ENCODE peak calls at places on chromosomes 12 and 14, in six cellular contexts. H, V, X, K, C and W are unnamed samples.

GRCh38 chr12:50188875-50189575 is 21.9 kb upstream of the CERS5 start:
- DNase-seq in H (no peak), V (no peak), X (peak; percentile 32), K (no peak), C (no peak), W (no peak)

GRCh38 chr14:33742166-33742565 is 208.7 kb downstream of the EGLN3 start:
- DNase-seq in H (no peak), V (no peak), X (no peak), K (no peak), C (no peak), W (no peak)

GRCh38 chr12:108289342-108290131 is 49.6 kb downstream of the CMKLR1 start:
- DNase-seq in H (peak; percentile 72), V (no peak), X (no peak), K (no peak), C (no peak), W (peak; percentile 83)

GRCh38 chr14:92225731-92226130 is 97.2 kb upstream of the SLC24A4 start:
- DNase-seq in H (no peak), V (no peak), X (no peak), K (no peak), C (no peak), W (no peak)

GRCh38 chr12:8554451-8555195 is 13.9 kb upstream of the CLEC4E start:
- DNase-seq in H (no peak), V (no peak), X (no peak), K (no peak), C (no peak), W (no peak)

GRCh38 chr12:9319044-9319841 is 111.0 kb upstream of the PZP start:
- DNase-seq in H (no peak), V (no peak), X (no peak), K (no peak), C (no peak), W (no peak)

GRCh38 chr12:108046135-108046534 is 83.0 kb upstream of the WSCD2 start:
- DNase-seq in H (no peak), V (no peak), X (no peak), K (no peak), C (no peak), W (no peak)

GRCh38 chr14:35949933-35950332 is 123.8 kb downstream of the BRMS1L start:
- DNase-seq in H (no peak), V (no peak), X (no peak), K (no peak), C (no peak), W (no peak)

GRCh38 chr14:57275023-57275664 is 6.4 kb downstream of the AP5M1 start:
- DNase-seq in H (no peak), V (no peak), X (no peak), K (no peak), C (no peak), W (no peak)

GRCh38 chr12:72081787-72082186 is 143.1 kb downstream of the TPH2 start:
- DNase-seq in H (no peak), V (no peak), X (no peak), K (no peak), C (no peak), W (no peak)

GRCh38 chr12:122917508-122918227 is 21.7 kb upstream of the VPS37B start:
- DNase-seq in H (peak; percentile 56), V (peak; percentile 58), X (peak; percentile 59), K (no peak), C (no peak), W (peak; percentile 19)

GRCh38 chr12:20004951-20005350 is 363.4 kb upstream of the PDE3A start:
- DNase-seq in H (no peak), V (no peak), X (no peak), K (no peak), C (no peak), W (no peak)

GRCh38 chr12:54572881-54573280 is 15.6 kb downstream of the PPP1R1A start:
- DNase-seq in H (no peak), V (no peak), X (no peak), K (no peak), C (no peak), W (no peak)

GRCh38 chr14:30525833-30526232 is 33.1 kb upstream of the G2E3 start:
- DNase-seq in H (no peak), V (no peak), X (no peak), K (no peak), C (no peak), W (no peak)

GRCh38 chr14:23130875-23131274 is 11.8 kb upstream of the CEBPE start:
- DNase-seq in H (no peak), V (no peak), X (no peak), K (no peak), C (no peak), W (no peak)
- TF ChIP-seq CTCF in H (no peak), V (no peak), X (no peak), K (no peak), C (no peak), W (no peak)

DNA sequence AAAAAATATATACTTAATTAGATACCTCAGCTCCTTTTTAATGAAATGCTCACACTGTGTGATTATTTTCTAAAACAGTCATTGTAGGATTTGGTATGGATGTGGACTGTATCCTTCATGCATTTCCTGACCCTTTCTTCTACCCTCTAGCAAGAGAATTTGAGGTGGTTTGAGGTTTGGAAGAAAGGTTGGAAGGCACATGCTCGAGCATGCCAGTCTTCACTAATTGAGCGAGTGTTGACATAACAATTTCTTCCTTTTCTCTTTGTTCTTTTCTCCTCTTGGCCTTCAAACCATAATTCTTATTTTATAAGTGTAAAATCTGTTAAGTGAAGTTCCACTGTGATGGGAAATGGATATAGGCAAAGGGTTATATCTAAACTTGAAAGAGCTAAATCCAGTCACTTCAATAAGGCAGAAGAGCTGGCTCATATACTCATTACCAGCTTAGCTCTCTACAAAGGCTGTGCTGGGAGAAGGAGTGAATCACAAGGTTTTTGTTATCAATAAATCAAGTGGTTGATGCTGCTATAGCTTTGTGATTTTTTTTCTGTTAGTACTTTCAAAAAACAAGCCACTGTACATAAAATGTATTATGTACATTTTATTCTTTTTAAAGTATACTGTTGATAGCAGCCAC is 16.2 kb upstream of the PTHLH start:
- DNase-seq in H (no peak), V (no peak), X (no peak), K (no peak), C (no peak), W (no peak)
- H3K27ac ChIP-seq in H (no peak overlapping the region), V (no peak overlapping the region), X (no peak overlapping the region), K (no peak overlapping the region), C (no peak overlapping the region), W (no peak overlapping the region)

DNA sequence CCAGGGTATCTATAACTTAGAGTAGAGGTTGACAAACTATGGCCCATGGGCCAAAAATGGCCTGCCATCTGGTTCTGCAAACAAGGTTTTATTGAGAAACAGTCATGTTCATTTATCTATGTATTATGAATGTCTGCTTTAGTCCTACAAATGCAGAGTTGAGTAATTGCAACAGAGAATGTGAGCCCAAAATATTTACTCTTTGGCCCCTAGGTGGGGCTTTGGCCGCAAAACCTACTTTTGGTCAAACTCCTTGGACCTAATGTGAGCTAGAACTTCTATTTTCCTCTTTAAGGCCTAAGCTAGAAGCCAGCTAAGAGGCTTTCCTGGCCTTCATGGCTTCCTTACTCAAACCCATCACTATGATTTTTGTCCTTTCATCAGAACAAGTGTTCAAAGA is 379.1 kb downstream of the NELL2 start:
- DNase-seq in H (no peak), V (peak; percentile 13), X (no peak), K (no peak), C (no peak), W (no peak)
- TF ChIP-seq CTCF in H (no peak), V (no peak), X (no peak), K (no peak), C (no peak), W (no peak)

DNA sequence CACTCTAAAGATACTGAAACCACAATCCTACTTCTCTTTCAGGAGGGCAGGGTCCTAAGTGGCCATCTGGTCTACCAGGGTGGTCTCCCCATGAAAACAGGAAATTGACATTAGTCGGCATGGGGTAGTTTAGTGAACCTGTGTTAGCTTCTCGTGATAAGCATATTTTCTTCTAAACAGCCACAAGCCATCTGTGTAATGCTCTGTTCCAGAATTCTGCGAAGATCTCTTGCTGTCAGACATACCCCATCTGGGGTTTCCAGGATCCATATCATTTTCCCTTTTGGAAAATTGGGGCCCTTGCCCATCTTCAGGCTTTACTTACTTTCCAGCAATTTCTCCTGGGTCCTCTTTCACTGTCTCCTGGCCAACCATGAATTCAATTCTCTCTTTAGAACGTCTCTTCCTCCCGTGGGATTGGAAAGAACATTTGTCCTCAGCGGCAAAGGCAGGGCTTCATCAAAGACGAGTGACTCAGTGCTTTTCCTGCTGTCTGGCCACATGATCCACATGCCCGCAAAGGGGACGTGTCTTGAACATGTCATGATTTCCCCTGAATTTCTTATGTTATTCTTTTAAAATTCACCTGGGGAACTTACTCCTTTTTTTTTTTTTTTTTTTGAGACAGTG is 21.4 kb upstream of the NCOR2 start:
- DNase-seq in H (peak; percentile 66), V (no peak), X (no peak), K (no peak), C (no peak), W (peak; percentile 56)
- H3K27ac ChIP-seq in H (peak overlapping the region; percentile 78), V (no peak overlapping the region), X (no peak overlapping the region), K (no peak overlapping the region), C (no peak overlapping the region), W (peak overlapping the region; percentile 61)

GRCh38 chr12:120061815-120062214 is 54.7 kb downstream of the RAB35 start:
- DNase-seq in H (no peak), V (no peak), X (no peak), K (no peak), C (no peak), W (no peak)
- TF ChIP-seq CTCF in H (no peak), V (no peak), X (no peak), K (no peak), C (no peak), W (no peak)

GRCh38 chr12:2113501-2113912 is 60.7 kb downstream of the CACNA1C start:
- DNase-seq in H (peak; percentile 79), V (no peak), X (no peak), K (no peak), C (no peak), W (no peak)

GRCh38 chr12:2111816-2112215 is 59.0 kb downstream of the CACNA1C start:
- DNase-seq in H (no peak), V (no peak), X (no peak), K (no peak), C (no peak), W (no peak)

GRCh38 chr12:2114071-2114470 is 61.3 kb downstream of the CACNA1C start:
- DNase-seq in H (no peak), V (no peak), X (no peak), K (no peak), C (no peak), W (no peak)

GRCh38 chr12:2112401-2112800 is 59.6 kb downstream of the CACNA1C start:
- DNase-seq in H (no peak), V (no peak), X (no peak), K (no peak), C (no peak), W (no peak)

DNA sequence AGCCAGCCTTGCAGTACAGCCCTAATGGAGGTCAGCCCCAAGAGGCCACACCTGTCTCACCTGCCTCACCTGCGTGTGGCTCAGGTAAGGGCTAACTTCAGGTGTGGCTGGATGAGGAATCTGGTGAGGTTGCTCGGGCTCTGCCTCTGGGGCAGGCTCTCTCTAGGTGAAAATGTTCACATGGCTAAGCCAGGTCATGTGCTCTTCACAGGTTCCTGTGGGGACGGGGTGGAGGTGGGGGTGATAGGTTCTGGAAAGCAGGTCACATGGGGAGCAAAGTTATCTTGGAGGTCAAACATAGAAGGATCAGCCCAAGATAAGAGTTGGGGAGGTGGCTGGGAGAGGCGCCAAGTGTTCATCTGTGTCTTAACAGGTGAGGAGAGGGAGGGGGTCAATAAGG is 60.3 kb downstream of the CACNA1C start:
- DNase-seq in H (no peak), V (no peak), X (no peak), K (no peak), C (no peak), W (no peak)
- H3K27ac ChIP-seq in H (peak overlapping the region; percentile 88), V (no peak overlapping the region), X (no peak overlapping the region), K (no peak overlapping the region), C (no peak overlapping the region), W (no peak overlapping the region)